ENCODE peak calls at places on chromosomes 16 and 17, in six cellular contexts. E is adipocyte, C is neuronal stem cell, R is endodermal cell, F is ascending aorta, M is spleen. U is an unnamed sample.

GRCh38 chr17:27423651-27424050 is 32.6 kb upstream of the KSR1 start:
- DNase-seq in C (no peak), R (no peak), F (no peak), E (no peak), M (no peak), U (no peak)

GRCh38 chr16:84933774-84934571 is 77.4 kb downstream of the ZDHHC7 start:
- DNase-seq in E (no peak), R (no peak), M (peak), C (no peak), F (peak), U (no peak)

GRCh38 chr17:61247438-61247837 is 152.2 kb upstream of the TBX2 start:
- DNase-seq in E (peak), R (no peak), M (no peak), F (no peak), C (no peak), U (peak)

GRCh38 chr17:45200701-45201100 is 21.0 kb upstream of the FMNL1 start:
- DNase-seq in C (no peak), R (peak), F (no peak), E (peak), M (no peak), U (no peak)

GRCh38 chr17:80671039-80671822 is 126.6 kb downstream of the RPTOR start:
- DNase-seq in E (no peak), C (no peak), M (no peak), F (no peak), R (no peak), U (no peak)

GRCh38 chr16:58494981-58495860 is 4.7 kb upstream of the NDRG4 start:
- DNase-seq in M (peak), F (peak), R (peak), C (peak), E (peak), U (peak)

GRCh38 chr16:68237243-68238028 is 1.5 kb upstream of the ESRP2 start:
- DNase-seq in C (peak), R (peak), F (peak), E (peak), M (peak), U (peak)

GRCh38 chr16:17380613-17381012 is 90.1 kb downstream of the XYLT1 start:
- DNase-seq in C (no peak), F (no peak), M (no peak), R (no peak), E (peak), U (no peak)

GRCh38 chr17:78817123-78817522 is 23.5 kb downstream of the USP36 start:
- DNase-seq in R (no peak), C (no peak), E (no peak), M (peak), F (no peak), U (no peak)

GRCh38 chr16:85084841-85085535 is 27.3 kb downstream of the CIBAR2 start:
- DNase-seq in C (no peak), R (no peak), E (no peak), F (no peak), M (no peak), U (no peak)

GRCh38 chr17:31294839-31295488 is 2.1 kb downstream of the OMG start:
- DNase-seq in M (no peak), E (peak), R (no peak), C (no peak), F (no peak), U (no peak)

GRCh38 chr17:83131268-83132011 is 52.0 kb downstream of the METRNL start:
- DNase-seq in C (no peak), M (peak), F (no peak), E (no peak), R (peak), U (no peak)

GRCh38 chr16:86669285-86669805 is 91.0 kb downstream of the FOXL1 start:
- DNase-seq in E (no peak), M (no peak), C (no peak), R (no peak), F (no peak), U (no peak)

GRCh38 chr17:19341211-19341631 is 21.3 kb downstream of the B9D1 start:
- DNase-seq in R (peak), E (no peak), M (no peak), F (peak), C (no peak), U (no peak)

GRCh38 chr17:31099051-31099450 is 4.3 kb downstream of the NF1 start:
- DNase-seq in M (no peak), R (no peak), C (no peak), F (no peak), E (no peak), U (no peak)

GRCh38 chr16:67441289-67441753 is 10.4 kb downstream of the HSD11B2 start:
- DNase-seq in F (no peak), M (no peak), E (no peak), R (no peak), C (no peak), U (no peak)

GRCh38 chr16:67514382-67514828 is 14.2 kb upstream of the RIPOR1 start:
- DNase-seq in F (no peak), E (peak), R (peak), C (peak), M (peak), U (peak)

GRCh38 chr16:24700549-24701392 is 28.7 kb upstream of the TNRC6A start:
- DNase-seq in E (peak), C (no peak), F (peak), M (no peak), R (peak), U (peak)

GRCh38 chr16:90008708-90009145 is 10.5 kb downstream of the DBNDD1 start:
- DNase-seq in F (no peak), C (no peak), R (no peak), E (no peak), M (peak), U (no peak)

GRCh38 chr16:15950167-15950854 is 895 bp downstream of the ABCC1 start:
- DNase-seq in M (no peak), R (peak), C (no peak), F (no peak), E (peak), U (no peak)

GRCh38 chr16:23595246-23595950 is 718 bp downstream of the NDUFAB1 start:
- DNase-seq in R (no peak), M (no peak), E (peak), F (no peak), C (no peak), U (no peak)

GRCh38 chr17:38600906-38601305 is 4.8 kb downstream of the SRCIN1 start:
- DNase-seq in M (no peak), R (peak), F (no peak), E (no peak), C (no peak), U (no peak)
- H3K4me3 ChIP-seq in M (no peak), R (no peak), F (no peak), E (no peak), C (no peak), U (no peak)

GRCh38 chr17:14070344-14071007 is 1.2 kb downstream of the COX10 start:
- DNase-seq in E (no peak), M (no peak), C (no peak), R (no peak), F (no peak), U (no peak)
- H3K4me3 ChIP-seq in E (peak), M (peak), C (no peak), R (peak), F (peak), U (peak)

GRCh38 chr17:55770220-55770870 is 19.5 kb downstream of the PCTP start:
- DNase-seq in M (no peak), E (peak), R (no peak), F (no peak), C (peak), U (no peak)
- H3K4me3 ChIP-seq in M (no peak), E (peak), R (no peak), F (no peak), C (no peak), U (no peak)

DNA sequence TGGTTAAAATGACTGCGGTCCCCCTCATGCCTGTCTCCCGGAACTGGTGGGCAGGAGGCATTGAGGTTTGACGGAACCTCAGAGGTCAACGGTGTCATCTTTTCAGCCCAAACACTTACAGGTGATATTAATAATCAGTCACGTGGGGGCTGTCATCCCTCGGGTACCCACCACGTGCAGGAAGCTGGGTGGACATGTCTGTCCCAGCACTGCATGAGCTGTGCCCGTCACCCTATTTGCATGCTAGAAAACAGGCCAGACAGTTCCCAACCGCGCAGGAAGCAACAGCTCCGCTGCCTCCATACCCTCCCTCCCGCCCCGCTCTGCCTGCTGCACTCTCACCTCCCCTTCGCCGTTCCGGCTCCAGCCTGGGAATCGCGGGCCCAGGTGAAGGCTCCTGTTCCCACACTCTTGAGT is 1.4 kb downstream of the SYNGR3 start:
- DNase-seq in M (peak), F (no peak), C (no peak), E (no peak), R (peak), U (no peak)
- H3K4me3 ChIP-seq in M (peak), F (no peak), C (peak), E (no peak), R (peak), U (no peak)

DNA sequence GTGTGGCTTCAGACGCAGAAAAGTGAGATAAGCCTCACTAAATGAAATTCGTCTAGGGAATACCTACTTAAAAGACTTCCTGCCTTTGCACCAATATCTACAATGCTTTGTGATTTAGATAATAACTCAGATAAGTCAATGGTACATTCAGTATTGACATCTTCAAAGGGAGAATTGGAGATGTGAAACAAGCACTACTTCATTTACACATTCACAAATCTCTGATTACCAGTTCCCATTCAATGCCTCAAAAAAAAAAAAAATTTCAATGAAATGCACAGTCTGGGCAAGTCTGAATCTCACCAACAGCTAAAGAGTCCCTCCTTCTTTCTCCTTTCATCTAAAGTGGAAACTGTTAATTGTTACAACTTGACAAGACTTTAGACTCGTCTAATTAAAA is 3.7 kb downstream of the PHF12 start:
- DNase-seq in C (no peak), F (no peak), R (no peak), E (no peak), M (no peak), U (no peak)
- H3K4me3 ChIP-seq in C (no peak), F (no peak), R (peak), E (peak), M (no peak), U (peak)

GRCh38 chr17:17661134-17661533 is 20.1 kb upstream of the RAI1 start:
- DNase-seq in M (no peak), E (no peak), R (no peak), F (no peak), C (no peak), U (no peak)

GRCh38 chr17:17664073-17664470 is 17.2 kb upstream of the RAI1 start:
- DNase-seq in E (no peak), M (no peak), C (no peak), F (no peak), R (no peak), U (no peak)

GRCh38 chr17:17665255-17665654 is 16.0 kb upstream of the RAI1 start:
- DNase-seq in R (no peak), C (no peak), M (no peak), E (no peak), F (no peak), U (no peak)

GRCh38 chr17:17661834-17662233 is 19.4 kb upstream of the RAI1 start:
- DNase-seq in E (no peak), F (no peak), M (no peak), R (no peak), C (no peak), U (no peak)

GRCh38 chr17:17663160-17664072 is 17.8 kb upstream of the RAI1 start:
- DNase-seq in F (no peak), E (peak), C (peak), M (peak), R (peak), U (peak)
- H3K4me3 ChIP-seq in F (no peak), E (no peak), C (no peak), M (no peak), R (no peak), U (no peak)

GRCh38 chr17:4944554-4945175 is 3.7 kb downstream of the PFN1 start:
- DNase-seq in R (peak), E (no peak), F (no peak), C (no peak), M (peak), U (no peak)

GRCh38 chr17:4945176-4945943 is 3.0 kb downstream of the PFN1 start:
- DNase-seq in M (peak), E (peak), C (no peak), F (peak), R (peak), U (peak)

GRCh38 chr17:4947010-4947410 is 1.3 kb downstream of the PFN1 start:
- DNase-seq in E (peak), C (no peak), R (no peak), F (no peak), M (no peak), U (no peak)

GRCh38 chr17:4946312-4946976 is 1.9 kb downstream of the PFN1 start:
- DNase-seq in M (no peak), E (no peak), R (no peak), C (no peak), F (no peak), U (no peak)

DNA sequence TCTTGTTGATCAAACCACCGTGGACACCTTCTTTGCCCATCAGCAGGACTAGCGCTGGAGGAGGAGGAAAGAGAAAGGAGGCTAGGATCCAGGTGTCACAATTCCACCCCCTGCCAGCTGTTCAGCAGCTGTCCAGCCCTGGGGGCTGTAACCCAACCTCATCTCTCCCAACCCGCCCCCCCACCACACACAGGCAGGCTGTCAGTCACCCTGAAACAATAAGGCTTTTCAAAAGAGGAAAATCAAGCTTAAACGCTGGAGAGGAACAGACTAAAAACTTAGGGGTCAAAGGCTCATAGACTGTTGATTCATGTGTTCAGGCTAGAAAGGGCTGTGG is 2.4 kb downstream of the PFN1 start:
- DNase-seq in R (no peak), E (peak), M (no peak), C (no peak), F (no peak), U (no peak)
- H3K4me3 ChIP-seq in R (peak), E (peak), M (peak), C (no peak), F (peak), U (peak)

GRCh38 chr16:1333854-1334719 is 642 bp downstream of the BAIAP3 start:
- DNase-seq in F (no peak), E (peak), R (peak), C (no peak), M (no peak), U (no peak)
- H3K4me3 ChIP-seq in F (peak), E (no peak), R (no peak), C (peak), M (peak), U (no peak)